ENCODE peak calls at places on chromosome 5, in ten cellular contexts. T is aorta; L is mammary epithelial cell; F is neural progenitor cell; M is body of pancreas; P is pancreas; H is neuronal stem cell; U is CD4-positive, alpha-beta memory T cell; A is psoas muscle; K is heart right ventricle. Y is an unnamed sample. For H3K9me3, the result is how much of the 10 kb centered on the place peaks cover.

GRCh38 chr5:172133359-172134029 is 54.5 kb downstream of the STK10 start:
- DNase-seq in T (peak), L (peak), F (no peak), M (peak), P (no peak), H (no peak), U (peak), A (peak), K (no peak), Y (peak)

GRCh38 chr5:15683332-15683731 is 183.4 kb downstream of the FBXL7 start:
- DNase-seq in T (no peak), L (no peak), F (peak), M (no peak), P (no peak), H (peak), U (no peak), A (no peak), K (peak), Y (no peak)

GRCh38 chr5:133273661-133274596 is 222.1 kb downstream of the HSPA4 start:
- DNase-seq in T (no peak), L (peak), F (peak), M (no peak), P (no peak), H (no peak), U (no peak), A (peak), K (peak), Y (no peak)

GRCh38 chr5:10689391-10690081 is 71.5 kb downstream of the DAP start:
- DNase-seq in T (no peak), L (no peak), F (peak), M (peak), P (no peak), H (peak), U (no peak), A (no peak), K (no peak), Y (no peak)

GRCh38 chr5:8844206-8844605 is 701.7 kb downstream of the SEMA5A start:
- DNase-seq in T (no peak), L (no peak), F (no peak), M (no peak), P (no peak), H (no peak), U (no peak), A (no peak), K (no peak), Y (no peak)

GRCh38 chr5:35237580-35238376 is 7.5 kb upstream of the PRLR start:
- DNase-seq in T (no peak), L (no peak), F (no peak), M (peak), P (peak), H (no peak), U (no peak), A (no peak), K (no peak), Y (no peak)

GRCh38 chr5:179318193-179318955 is 26.9 kb downstream of the ADAMTS2 start:
- DNase-seq in T (peak), L (no peak), F (peak), M (peak), P (no peak), H (peak), U (no peak), A (peak), K (no peak), Y (peak)

GRCh38 chr5:37604290-37604689 is 225.2 kb downstream of the WDR70 start:
- DNase-seq in T (no peak), L (no peak), F (no peak), M (no peak), P (no peak), H (no peak), U (no peak), A (no peak), K (no peak), Y (no peak)

GRCh38 chr5:89988129-89988528 is 421.4 kb downstream of the CETN3 start:
- DNase-seq in T (no peak), L (no peak), F (peak), M (no peak), P (no peak), H (no peak), U (no peak), A (no peak), K (no peak), Y (no peak)

GRCh38 chr5:171858303-171858702 is 72.7 kb downstream of the SMIM23 start:
- DNase-seq in T (no peak), L (no peak), F (peak), M (no peak), P (no peak), H (no peak), U (no peak), A (no peak), K (no peak), Y (no peak)

GRCh38 chr5:155148694-155149093 is 135.1 kb downstream of the KIF4B start:
- DNase-seq in T (no peak), L (no peak), F (no peak), M (no peak), P (no peak), H (no peak), U (no peak), A (no peak), K (no peak), Y (no peak)

GRCh38 chr5:39638803-39639202 is 214.0 kb upstream of the DAB2 start:
- DNase-seq in T (no peak), L (peak), F (no peak), M (no peak), P (no peak), H (no peak), U (no peak), A (no peak), K (no peak), Y (no peak)

GRCh38 chr5:173802670-173803165 is 85.4 kb upstream of the CPEB4 start:
- DNase-seq in T (peak), L (peak), F (no peak), M (peak), P (no peak), H (no peak), U (no peak), A (peak), K (no peak), Y (peak)

GRCh38 chr5:22560115-22560514 is 293.0 kb downstream of the CDH12 start:
- DNase-seq in T (no peak), L (peak), F (no peak), M (no peak), P (no peak), H (no peak), U (no peak), A (no peak), K (no peak), Y (no peak)

GRCh38 chr5:42745426-42745825 is 11.2 kb upstream of the CCDC152 start:
- DNase-seq in T (no peak), L (no peak), F (peak), M (no peak), P (no peak), H (peak), U (no peak), A (no peak), K (no peak), Y (no peak)

GRCh38 chr5:108415726-108416125 is 33.8 kb upstream of the FBXL17 start:
- DNase-seq in T (no peak), L (no peak), F (no peak), M (no peak), P (no peak), H (no peak), U (no peak), A (no peak), K (no peak), Y (no peak)

GRCh38 chr5:116738270-116738947 is 163.8 kb upstream of the SEMA6A start:
- DNase-seq in T (no peak), L (no peak), F (peak), M (no peak), P (no peak), H (no peak), U (no peak), A (peak), K (peak), Y (no peak)

GRCh38 chr5:42005561-42006153 is 80.6 kb downstream of the FBXO4 start:
- DNase-seq in T (no peak), L (peak), F (peak), M (no peak), P (no peak), H (no peak), U (peak), A (no peak), K (no peak), Y (no peak)

GRCh38 chr5:96629774-96630173 is 32.4 kb upstream of the CAST start:
- DNase-seq in T (no peak), L (peak), F (peak), M (no peak), P (no peak), H (no peak), U (no peak), A (no peak), K (no peak), Y (no peak)

GRCh38 chr5:179126506-179126991 is 66.4 kb downstream of the ZNF354C start:
- DNase-seq in T (no peak), L (no peak), F (no peak), M (no peak), P (no peak), H (no peak), U (no peak), A (no peak), K (no peak), Y (peak)

GRCh38 chr5:163503106-163504090 is 2.0 kb upstream of the MAT2B start:
- DNase-seq in T (peak), L (peak), F (peak), M (peak), P (peak), H (peak), U (peak), A (peak), K (peak), Y (peak)

GRCh38 chr5:130222638-130223037 is 318.4 kb downstream of the CHSY3 start:
- DNase-seq in T (no peak), L (peak), F (no peak), M (no peak), P (no peak), H (no peak), U (no peak), A (no peak), K (no peak), Y (no peak)

GRCh38 chr5:112548246-112548982 is 129.3 kb upstream of the EPB41L4A start:
- DNase-seq in T (peak), L (peak), F (no peak), M (no peak), P (no peak), H (no peak), U (no peak), A (no peak), K (no peak), Y (no peak)

GRCh38 chr5:75342836-75343235 is 5.8 kb downstream of the HMGCR start:
- DNase-seq in T (no peak), L (no peak), F (no peak), M (no peak), P (no peak), H (no peak), U (no peak), A (no peak), K (no peak), Y (no peak)

GRCh38 chr5:138661991-138662434 is 86.8 kb upstream of the HSPA9 start:
- DNase-seq in T (no peak), L (no peak), F (no peak), M (no peak), P (no peak), H (no peak), U (no peak), A (no peak), K (no peak), Y (peak)

GRCh38 chr5:10364186-10364689 is 10.7 kb downstream of the MARCHF6 start:
- DNase-seq in T (no peak), L (peak), F (no peak), M (no peak), P (no peak), H (no peak), U (no peak), A (no peak), K (no peak), Y (no peak)

GRCh38 chr5:148090780-148091221 is 27.0 kb downstream of the SPINK5 start:
- DNase-seq in T (no peak), L (peak), F (no peak), M (no peak), P (no peak), H (no peak), U (no peak), A (no peak), K (no peak), Y (no peak)

GRCh38 chr5:102014371-102014770 is 281.7 kb downstream of the SLCO4C1 start:
- DNase-seq in T (no peak), L (no peak), F (no peak), M (no peak), P (no peak), H (no peak), U (no peak), A (no peak), K (no peak), Y (no peak)

DNA sequence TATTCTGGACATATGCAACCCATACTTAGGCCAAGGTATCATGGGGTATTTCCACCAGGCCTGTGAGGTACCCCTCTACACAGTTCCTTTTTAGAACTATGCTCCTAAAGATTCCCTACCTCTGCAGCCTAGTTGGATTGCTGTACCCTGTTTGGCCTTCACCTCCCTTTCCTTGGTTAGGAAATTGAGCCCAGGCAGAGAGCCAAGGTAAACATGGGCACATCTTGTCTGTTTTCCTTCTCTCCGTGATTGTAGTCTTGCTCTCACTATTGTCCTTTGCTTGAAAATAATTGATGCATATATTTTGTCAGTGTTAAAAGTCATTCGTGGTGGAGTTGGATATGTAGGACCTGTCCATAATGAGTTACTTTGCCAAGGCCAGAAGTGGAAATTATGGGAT is 26.7 kb downstream of the BDP1 start:
- DNase-seq in T (no peak), L (peak), F (no peak), M (peak), P (no peak), H (no peak), U (no peak), A (no peak), K (peak), Y (no peak)
- H3K4me3 ChIP-seq in T (no peak), L (no peak), F (no peak), M (no peak), P (no peak), H (no peak), U (no peak), A (no peak), K (no peak), Y (no peak)

GRCh38 chr5:141258948-141259347 is 13.8 kb downstream of the PCDHB15 start:
- DNase-seq in T (no peak), L (no peak), F (no peak), M (no peak), P (no peak), H (no peak), U (no peak), A (no peak), K (no peak), Y (no peak)
- H3K9me3 ChIP-seq in T (under half), L (under half), F (half or more), M (half or more), P (under half), H (half or more), U (under half), A (half or more), K (half or more), Y (under half)

GRCh38 chr5:150486402-150487198 is 21.3 kb upstream of the NDST1 start:
- DNase-seq in T (peak), L (peak), F (peak), M (peak), P (peak), H (peak), U (peak), A (peak), K (peak), Y (peak)
- H3K4me3 ChIP-seq in T (peak), L (peak), F (peak), M (peak), P (peak), H (peak), U (peak), A (peak), K (peak), Y (peak)

GRCh38 chr5:51072937-51073336 is 310.3 kb upstream of the ISL1 start:
- DNase-seq in T (no peak), L (no peak), F (no peak), M (no peak), P (no peak), H (no peak), U (no peak), A (no peak), K (no peak), Y (no peak)
- H3K9me3 ChIP-seq in T (under half), L (under half), F (under half), M (under half), P (under half), H (under half), U (under half), A (under half), K (half or more), Y (under half)

DNA sequence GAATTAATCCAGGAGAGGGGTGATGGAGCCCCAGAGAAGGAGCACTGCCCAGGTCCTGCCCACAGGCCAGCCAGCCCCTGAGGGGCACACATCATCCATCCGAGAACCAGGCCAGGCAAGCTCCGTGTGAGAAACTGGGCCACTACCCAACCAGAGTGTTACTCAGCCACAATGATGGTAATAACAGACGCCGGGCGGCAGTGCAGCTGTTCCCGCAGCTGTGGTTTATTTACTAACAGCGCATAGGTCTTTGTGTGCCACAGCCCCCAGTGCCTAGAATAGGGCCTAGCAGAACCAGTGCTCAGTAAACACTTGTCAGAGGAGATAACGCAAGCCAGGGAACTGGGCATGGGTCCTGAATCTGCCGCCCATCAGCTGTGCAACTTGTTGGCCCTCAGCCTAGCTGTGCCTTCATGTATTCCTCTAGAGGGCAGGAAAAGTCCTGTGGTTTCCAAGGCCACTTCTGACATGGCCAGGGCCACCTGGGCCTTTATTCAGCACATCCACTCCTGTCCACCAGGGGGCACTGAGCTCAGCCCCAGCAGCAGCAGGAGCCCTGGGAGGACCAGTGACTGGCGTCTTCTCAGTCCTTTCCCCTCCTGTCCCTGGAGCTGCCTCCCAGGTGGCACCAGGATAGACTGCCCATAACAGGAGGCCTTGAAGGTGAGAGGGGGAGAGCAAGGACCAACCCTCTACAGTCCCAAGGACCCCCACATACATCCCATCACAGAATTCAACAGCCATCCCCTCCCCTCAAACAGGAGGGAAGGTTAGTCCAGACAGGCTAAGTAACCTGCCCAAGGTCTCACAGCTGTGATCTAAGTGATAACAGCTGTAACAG is 2.1 kb downstream of the MXD3 start:
- DNase-seq in T (no peak), L (peak), F (peak), M (peak), P (peak), H (peak), U (peak), A (peak), K (peak), Y (peak)
- H3K4me3 ChIP-seq in T (no peak), L (no peak), F (no peak), M (no peak), P (no peak), H (no peak), U (no peak), A (no peak), K (no peak), Y (no peak)

DNA sequence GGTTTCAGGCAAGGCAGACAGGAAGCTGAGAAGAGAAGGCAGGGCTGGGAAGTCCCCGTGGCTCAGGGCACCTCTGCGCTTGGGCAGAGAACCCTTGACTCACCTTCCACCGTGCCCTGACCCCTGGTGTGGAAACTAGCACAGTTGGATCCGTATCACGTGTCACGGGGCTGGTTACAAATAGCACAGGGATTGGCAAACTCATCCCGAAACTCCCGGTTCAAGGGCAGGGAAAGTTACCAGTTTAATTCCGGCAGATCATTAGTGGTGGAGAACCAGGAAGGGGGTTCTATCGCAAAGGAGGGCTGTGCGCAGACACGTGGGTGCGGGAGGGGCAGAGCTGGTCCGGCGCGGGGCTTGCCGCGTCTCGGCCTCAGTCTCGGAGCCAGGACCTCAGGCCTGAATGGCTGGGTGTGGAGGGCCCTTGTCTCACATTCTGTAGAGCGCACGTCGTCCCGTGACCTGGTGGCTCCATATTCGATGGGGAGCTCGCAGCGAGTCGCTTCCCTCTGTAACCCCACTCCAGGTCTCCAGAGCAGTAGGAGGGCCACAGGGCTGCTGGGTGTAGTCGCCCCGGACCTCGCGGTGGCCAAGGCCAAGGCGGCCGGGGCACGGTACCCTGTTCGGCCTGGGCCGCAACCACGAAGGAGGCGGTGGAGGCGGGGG is 750 bp upstream of the TMEM171 start:
- DNase-seq in T (no peak), L (peak), F (peak), M (peak), P (no peak), H (no peak), U (no peak), A (peak), K (no peak), Y (peak)
- H3K9me3 ChIP-seq in T (under half), L (under half), F (under half), M (under half), P (under half), H (under half), U (under half), A (under half), K (under half), Y (under half)

DNA sequence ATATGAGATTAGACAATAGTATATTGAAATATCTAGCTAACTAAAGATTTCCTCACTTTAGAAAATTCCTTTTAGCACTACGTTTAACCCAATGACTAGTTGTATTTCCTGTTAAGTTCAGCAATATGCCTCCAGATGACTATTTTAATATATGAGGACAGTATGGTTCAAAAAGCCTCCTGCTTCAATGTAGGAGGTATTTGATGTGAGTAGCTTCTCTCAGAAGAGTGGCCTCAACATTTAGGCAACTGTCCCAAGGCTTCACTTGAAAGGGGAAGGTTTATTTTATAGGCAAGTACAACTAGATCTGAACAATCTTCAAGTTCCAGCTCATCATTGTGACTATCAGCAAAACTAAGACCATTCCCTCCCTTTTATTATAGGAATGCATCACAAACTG is 2.1 kb upstream of the MEF2C start:
- DNase-seq in T (no peak), L (no peak), F (no peak), M (no peak), P (no peak), H (no peak), U (no peak), A (no peak), K (no peak), Y (no peak)
- H3K4me3 ChIP-seq in T (no peak), L (no peak), F (no peak), M (no peak), P (no peak), H (no peak), U (no peak), A (peak), K (peak), Y (no peak)

Y was measured in left lung.